ENCODE peak calls at places on chromosomes 13 and 19, in ten cellular contexts. T is HCT116, P is H9, G is osteoblast, K is PC-9, R is K562, Y is GM23338, U is OCI-LY7, E is Karpas-422, L is A549. A is an unnamed sample.

GRCh38 chr13:76286178-76286577 is 600.0 kb downstream of the KCTD12 start:
- DNase-seq in L (no peak), E (no peak), Y (no peak), R (no peak), G (no peak), K (no peak), T (no peak), P (no peak), U (no peak), A (no peak)

GRCh38 chr13:23770428-23770827 is 118.8 kb downstream of the MIPEP start:
- DNase-seq in T (no peak), G (no peak), Y (peak; percentile 61), E (no peak), U (no peak), P (peak; percentile 50), K (no peak), L (no peak), R (peak; percentile 5), A (no peak)

GRCh38 chr19:16619456-16619855 is 8.5 kb downstream of the MED26 start:
- DNase-seq in U (no peak), E (no peak), Y (no peak), G (peak; percentile 80), K (no peak), R (no peak), L (no peak), P (no peak), T (no peak), A (no peak)

GRCh38 chr13:94921181-94921580 is 208.8 kb upstream of the SOX21 start:
- DNase-seq in E (no peak), U (no peak), L (no peak), P (no peak), T (no peak), Y (peak; percentile 11), R (no peak), K (no peak), G (no peak), A (peak; percentile 29)

GRCh38 chr19:38434549-38435051 is 1.1 kb downstream of the RYR1 start:
- DNase-seq in E (no peak), U (no peak), L (no peak), K (no peak), P (peak; percentile 95), R (peak; percentile 69), G (peak; percentile 13), Y (peak; percentile 96), T (no peak), A (peak; percentile 94)

GRCh38 chr19:52600639-52601024 is 30.5 kb downstream of the ZNF701 start:
- DNase-seq in P (no peak), U (peak; percentile 35), T (no peak), R (no peak), E (peak; percentile 69), L (no peak), Y (peak; percentile 60), K (no peak), G (no peak), A (no peak)

GRCh38 chr13:60418954-60419353 is 21.9 kb downstream of the TDRD3 start:
- DNase-seq in R (no peak), K (no peak), L (no peak), T (no peak), G (no peak), U (no peak), E (no peak), P (no peak), Y (no peak), A (no peak)

GRCh38 chr19:14718522-14719113 is 28.8 kb downstream of the ZNF333 start:
- DNase-seq in E (no peak), R (no peak), L (no peak), K (no peak), G (no peak), T (no peak), U (no peak), Y (no peak), P (no peak), A (no peak)

GRCh38 chr13:43127827-43128226 is 104.4 kb downstream of the DNAJC15 start:
- DNase-seq in P (no peak), U (peak; percentile 7), Y (no peak), K (no peak), R (no peak), G (no peak), L (no peak), E (peak; percentile 96), T (no peak), A (no peak)
- H3K4me2 ChIP-seq in P (no peak overlapping the region), U (peak overlapping the region; percentile 64), Y (peak overlapping the region; percentile 55), K (no peak overlapping the region), R (no peak overlapping the region), G (peak overlapping the region; percentile 42), L (no peak overlapping the region), E (peak overlapping the region; percentile 82), T (no peak overlapping the region), A (peak overlapping the region; percentile 43)

GRCh38 chr13:27327633-27328032 is 57.0 kb downstream of the RASL11A start:
- DNase-seq in E (no peak), P (no peak), Y (no peak), T (no peak), K (no peak), R (no peak), L (no peak), U (no peak), G (no peak), A (no peak)

GRCh38 chr13:27319404-27319803 is 48.8 kb downstream of the RASL11A start:
- DNase-seq in U (no peak), P (no peak), G (peak; percentile 22), T (no peak), Y (no peak), R (no peak), E (no peak), K (no peak), L (no peak), A (no peak)

DNA sequence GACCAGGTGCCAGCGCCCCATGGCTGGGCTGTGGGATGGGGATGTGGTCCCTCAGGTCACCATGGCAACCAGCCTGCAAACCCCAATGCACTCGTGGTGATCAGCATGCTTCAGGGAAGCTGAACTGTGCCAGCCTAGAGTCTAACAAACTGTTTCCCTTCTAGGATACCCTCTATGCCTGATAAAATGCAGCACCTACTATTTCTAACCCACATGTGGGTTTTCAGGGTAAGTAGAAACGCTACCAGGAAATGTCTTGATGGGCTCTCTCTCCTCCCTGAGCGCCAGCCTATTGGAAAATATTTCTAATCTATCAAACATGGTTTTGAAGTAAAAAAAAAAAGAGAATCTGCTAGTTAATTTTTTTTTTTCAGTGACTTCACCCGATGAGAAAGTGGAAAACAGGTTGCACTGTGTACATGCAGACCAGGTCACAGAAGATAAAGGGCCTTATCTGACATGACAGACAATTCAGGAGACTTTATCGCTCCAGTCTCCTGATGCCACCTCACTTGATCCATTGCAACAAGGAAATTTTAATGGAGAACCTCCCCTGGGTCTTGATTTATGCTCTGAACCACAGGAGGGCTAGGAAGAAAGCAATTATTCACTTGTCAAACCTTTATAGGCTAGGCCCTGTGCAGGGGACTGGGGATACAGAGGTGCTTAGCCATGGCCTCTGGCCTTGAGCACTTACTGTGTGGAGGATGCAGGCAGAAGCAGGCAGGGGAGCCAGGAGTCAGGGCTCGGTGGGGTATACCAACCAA is 51.2 kb downstream of the RASL11A start:
- DNase-seq in T (no peak), U (no peak), K (no peak), Y (peak; percentile 30), G (no peak), E (no peak), P (no peak), R (no peak), L (no peak), A (no peak)
- H3K4me2 ChIP-seq in T (no peak overlapping the region), U (no peak overlapping the region), K (no peak overlapping the region), Y (no peak overlapping the region), G (no peak overlapping the region), E (no peak overlapping the region), P (no peak overlapping the region), R (no peak overlapping the region), L (no peak overlapping the region), A (no peak overlapping the region)

GRCh38 chr19:56594446-56594782 is 688 bp upstream of the ZNF71 start:
- DNase-seq in G (no peak), K (no peak), E (no peak), P (no peak), L (no peak), U (no peak), T (no peak), Y (no peak), R (no peak), A (no peak)

GRCh38 chr19:56595548-56595899 is 422 bp downstream of the ZNF71 start:
- DNase-seq in G (no peak), R (no peak), T (no peak), E (no peak), P (no peak), L (no peak), U (no peak), Y (no peak), K (no peak), A (no peak)

GRCh38 chr19:56594783-56595547 is at the start of gene ZNF71:
- DNase-seq in E (peak; percentile 98), R (no peak), K (peak; percentile 92), U (peak; percentile 90), T (no peak), G (peak; percentile 99), L (peak; percentile 94), P (peak; percentile 93), Y (peak; percentile 95), A (peak; percentile 95)

GRCh38 chr19:56597696-56598095 is 2.6 kb downstream of the ZNF71 start:
- DNase-seq in L (no peak), R (no peak), K (no peak), U (no peak), Y (no peak), G (no peak), P (no peak), T (no peak), E (no peak), A (no peak)

DNA sequence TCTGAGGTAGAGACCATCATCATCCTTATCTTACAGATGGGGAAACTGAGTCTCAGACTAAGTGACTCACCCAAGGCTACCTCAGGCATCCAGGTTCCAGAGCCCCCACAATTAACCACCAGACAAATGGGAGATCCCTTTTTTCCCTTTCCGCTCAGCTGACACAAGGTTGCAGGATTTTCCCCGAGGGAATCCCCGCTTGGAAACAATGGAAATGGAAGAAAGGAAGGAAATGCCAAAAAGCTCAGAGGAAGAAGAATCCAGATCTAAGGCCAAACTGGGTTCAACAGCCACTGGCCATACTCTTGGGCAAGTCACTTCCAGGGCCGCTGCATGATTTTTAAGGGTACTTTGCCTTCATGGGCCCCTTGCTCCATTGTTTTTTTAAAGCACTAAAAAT is 1.6 kb downstream of the ZNF71 start:
- DNase-seq in R (no peak), K (no peak), U (no peak), G (no peak), T (no peak), P (no peak), L (no peak), Y (no peak), E (no peak), A (no peak)
- H3K4me2 ChIP-seq in R (no peak overlapping the region), K (no peak overlapping the region), U (no peak overlapping the region), G (no peak overlapping the region), T (no peak overlapping the region), P (no peak overlapping the region), L (no peak overlapping the region), Y (no peak overlapping the region), E (peak overlapping the region; percentile 82), A (peak overlapping the region; percentile 83)

GRCh38 chr19:4816388-4817165 is 14.9 kb downstream of the TICAM1 start:
- DNase-seq in Y (no peak), T (no peak), L (no peak), K (no peak), E (no peak), U (no peak), P (no peak), R (peak; percentile 13), G (peak; percentile 76), A (no peak)

GRCh38 chr19:4817467-4818277 is 13.8 kb downstream of the TICAM1 start:
- DNase-seq in U (no peak), E (no peak), R (peak; percentile 7), T (no peak), L (no peak), Y (peak; percentile 16), K (no peak), P (no peak), G (peak; percentile 68), A (no peak)

GRCh38 chr19:4815426-4816387 is 15.8 kb downstream of the TICAM1 start:
- DNase-seq in K (peak; percentile 69), G (peak; percentile 99), Y (peak; percentile 98), R (peak; percentile 99), L (peak; percentile 91), T (peak; percentile 91), P (peak; percentile 93), U (peak; percentile 91), E (peak; percentile 96), A (peak; percentile 94)

GRCh38 chr19:4811328-4812131 is 20.0 kb downstream of the TICAM1 start:
- DNase-seq in L (peak; percentile 49), G (peak; percentile 96), E (peak; percentile 92), T (peak; percentile 58), K (peak; percentile 75), U (peak; percentile 83), Y (peak; percentile 75), P (peak; percentile 91), R (peak; percentile 75), A (peak; percentile 72)

DNA sequence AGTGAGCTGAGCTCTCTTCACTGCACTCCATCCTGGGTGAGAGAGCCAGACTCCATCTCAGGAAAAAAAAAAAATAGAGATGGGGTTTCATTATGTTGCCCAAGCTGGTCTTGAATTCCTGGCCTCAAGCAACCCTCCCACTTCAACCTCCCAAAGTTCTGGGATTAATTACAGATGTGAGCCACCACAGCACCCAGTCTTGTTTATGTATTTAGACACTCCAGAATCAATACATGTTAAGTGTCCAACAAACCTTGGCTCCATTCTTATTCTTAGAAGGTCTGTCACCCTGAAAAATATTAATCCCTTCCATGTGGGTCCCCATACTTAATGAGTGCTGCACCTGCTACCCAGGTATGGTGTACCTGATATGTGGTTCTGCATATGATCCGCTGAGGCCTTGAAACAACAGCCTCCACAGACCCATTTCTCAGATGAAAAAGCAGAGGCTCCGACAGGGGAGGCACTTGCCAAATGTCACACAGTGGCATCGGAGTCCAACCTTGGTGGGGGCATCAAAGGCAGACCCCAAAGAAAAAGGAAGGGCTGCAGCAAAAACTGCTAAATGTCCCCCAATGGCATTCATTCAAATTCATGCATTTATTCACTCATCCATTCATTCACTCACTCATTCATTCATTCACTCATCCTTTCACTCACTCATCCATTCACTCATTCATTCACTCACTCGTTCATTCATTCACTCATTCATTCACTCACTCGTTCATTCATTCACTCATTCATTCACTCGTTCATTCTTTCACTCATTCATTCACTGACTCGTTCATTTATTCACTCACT is 16.7 kb downstream of the TICAM1 start:
- DNase-seq in K (no peak), R (no peak), P (no peak), L (no peak), T (no peak), G (peak; percentile 69), U (no peak), Y (no peak), E (no peak), A (no peak)
- H3K4me2 ChIP-seq in K (peak overlapping the region; percentile 88), R (peak overlapping the region; percentile 72), P (no peak overlapping the region), L (peak overlapping the region; percentile 37), T (peak overlapping the region; percentile 63), G (peak overlapping the region; percentile 49), U (no peak overlapping the region), Y (no peak overlapping the region), E (no peak overlapping the region), A (no peak overlapping the region)